ENCODE peak calls at places on chromosome 2, in ten cellular contexts. One of them, this sample, is unnamed.

GRCh38 chr2:44135771-44136170 is 32.9 kb upstream of the PPM1B start:
- DNase-seq in psoas muscle: no peak
- DNase-seq in GM13977: no peak
- DNase-seq in BE2C: no peak
- DNase-seq in cardiac muscle cell: no peak
- DNase-seq in ascending aorta: no peak
- DNase-seq in body of pancreas: no peak
- DNase-seq in neural progenitor cell: no peak
- DNase-seq in HepG2: no peak
- DNase-seq in ovary: no peak
- DNase-seq in this sample: no peak

GRCh38 chr2:170965446-170966225 is 36.6 kb downstream of the GORASP2 start:
- DNase-seq in GM13977: no peak
- DNase-seq in HepG2: no peak
- DNase-seq in cardiac muscle cell: no peak
- DNase-seq in psoas muscle: no peak
- DNase-seq in BE2C: no peak
- DNase-seq in ovary: no peak
- DNase-seq in ascending aorta: no peak
- DNase-seq in body of pancreas: no peak
- DNase-seq in neural progenitor cell: no peak
- DNase-seq in this sample: no peak

GRCh38 chr2:8515390-8515761 is 166.5 kb upstream of the ID2 start:
- DNase-seq in body of pancreas: no peak
- DNase-seq in neural progenitor cell: no peak
- DNase-seq in GM13977: peak; percentile 78
- DNase-seq in BE2C: no peak
- DNase-seq in ovary: no peak
- DNase-seq in psoas muscle: no peak
- DNase-seq in ascending aorta: no peak
- DNase-seq in cardiac muscle cell: no peak
- DNase-seq in HepG2: no peak
- DNase-seq in this sample: no peak

GRCh38 chr2:189698020-189698887 is 23.8 kb downstream of the ANKAR start:
- DNase-seq in psoas muscle: no peak
- DNase-seq in neural progenitor cell: peak; percentile 56
- DNase-seq in GM13977: peak; percentile 21
- DNase-seq in ovary: no peak
- DNase-seq in BE2C: peak; percentile 35
- DNase-seq in ascending aorta: no peak
- DNase-seq in HepG2: peak; percentile 67
- DNase-seq in cardiac muscle cell: peak; percentile 49
- DNase-seq in body of pancreas: peak; percentile 48
- DNase-seq in this sample: no peak

GRCh38 chr2:163255086-163255485 is 416.5 kb upstream of the KCNH7 start:
- DNase-seq in BE2C: no peak
- DNase-seq in neural progenitor cell: no peak
- DNase-seq in psoas muscle: no peak
- DNase-seq in ovary: no peak
- DNase-seq in cardiac muscle cell: no peak
- DNase-seq in body of pancreas: no peak
- DNase-seq in GM13977: no peak
- DNase-seq in ascending aorta: no peak
- DNase-seq in HepG2: no peak
- DNase-seq in this sample: no peak

GRCh38 chr2:9941196-9941995 is 10.1 kb upstream of the GRHL1 start:
- DNase-seq in neural progenitor cell: no peak
- DNase-seq in BE2C: no peak
- DNase-seq in body of pancreas: no peak
- DNase-seq in ascending aorta: no peak
- DNase-seq in cardiac muscle cell: no peak
- DNase-seq in HepG2: peak; percentile 84
- DNase-seq in psoas muscle: no peak
- DNase-seq in ovary: no peak
- DNase-seq in GM13977: no peak
- DNase-seq in this sample: no peak

GRCh38 chr2:153432381-153432780 is 46.2 kb downstream of the RPRM start:
- DNase-seq in BE2C: no peak
- DNase-seq in cardiac muscle cell: peak; percentile 47
- DNase-seq in GM13977: no peak
- DNase-seq in neural progenitor cell: no peak
- DNase-seq in psoas muscle: no peak
- DNase-seq in ovary: no peak
- DNase-seq in HepG2: no peak
- DNase-seq in ascending aorta: no peak
- DNase-seq in body of pancreas: peak; percentile 54
- DNase-seq in this sample: no peak

GRCh38 chr2:9556121-9556869 is 665 bp upstream of the ADAM17 start:
- DNase-seq in ascending aorta: no peak
- DNase-seq in body of pancreas: no peak
- DNase-seq in neural progenitor cell: no peak
- DNase-seq in psoas muscle: no peak
- DNase-seq in BE2C: no peak
- DNase-seq in cardiac muscle cell: no peak
- DNase-seq in HepG2: no peak
- DNase-seq in ovary: no peak
- DNase-seq in GM13977: no peak
- DNase-seq in this sample: no peak

GRCh38 chr2:118693287-118693822 is 154.1 kb downstream of the EN1 start:
- DNase-seq in neural progenitor cell: peak; percentile 57
- DNase-seq in GM13977: no peak
- DNase-seq in ascending aorta: no peak
- DNase-seq in psoas muscle: no peak
- DNase-seq in BE2C: no peak
- DNase-seq in HepG2: no peak
- DNase-seq in cardiac muscle cell: no peak
- DNase-seq in ovary: no peak
- DNase-seq in body of pancreas: no peak
- DNase-seq in this sample: no peak

GRCh38 chr2:60717691-60718090 is 38.4 kb upstream of the PAPOLG start:
- DNase-seq in body of pancreas: no peak
- DNase-seq in HepG2: peak; percentile 24
- DNase-seq in GM13977: no peak
- DNase-seq in BE2C: no peak
- DNase-seq in cardiac muscle cell: no peak
- DNase-seq in neural progenitor cell: no peak
- DNase-seq in psoas muscle: no peak
- DNase-seq in ascending aorta: peak; percentile 20
- DNase-seq in ovary: no peak
- DNase-seq in this sample: no peak

GRCh38 chr2:209553913-209554312 is 130.1 kb downstream of the MAP2 start:
- DNase-seq in psoas muscle: no peak
- DNase-seq in GM13977: no peak
- DNase-seq in BE2C: no peak
- DNase-seq in cardiac muscle cell: no peak
- DNase-seq in body of pancreas: no peak
- DNase-seq in ovary: no peak
- DNase-seq in HepG2: no peak
- DNase-seq in ascending aorta: no peak
- DNase-seq in neural progenitor cell: no peak
- DNase-seq in this sample: no peak

GRCh38 chr2:38268001-38268400 is 109.1 kb downstream of the ATL2 start:
- DNase-seq in HepG2: no peak
- DNase-seq in body of pancreas: no peak
- DNase-seq in ascending aorta: no peak
- DNase-seq in cardiac muscle cell: no peak
- DNase-seq in neural progenitor cell: no peak
- DNase-seq in psoas muscle: no peak
- DNase-seq in ovary: no peak
- DNase-seq in GM13977: no peak
- DNase-seq in BE2C: no peak
- DNase-seq in this sample: no peak

GRCh38 chr2:120669121-120669952 is 66.3 kb upstream of the GLI2 start:
- DNase-seq in psoas muscle: no peak
- DNase-seq in HepG2: peak; percentile 79
- DNase-seq in ascending aorta: no peak
- DNase-seq in body of pancreas: no peak
- DNase-seq in neural progenitor cell: peak; percentile 73
- DNase-seq in ovary: no peak
- DNase-seq in cardiac muscle cell: peak; percentile 38
- DNase-seq in GM13977: no peak
- DNase-seq in BE2C: peak; percentile 59
- DNase-seq in this sample: no peak
- TF ChIP-seq CTCF in psoas muscle: peak; percentile 21
- TF ChIP-seq CTCF in HepG2: peak; percentile 71
- TF ChIP-seq CTCF in ascending aorta: peak; percentile 21
- TF ChIP-seq CTCF in body of pancreas: peak; percentile 25
- TF ChIP-seq CTCF in neural progenitor cell: peak; percentile 60
- TF ChIP-seq CTCF in ovary: no peak
- TF ChIP-seq CTCF in cardiac muscle cell: peak; percentile 61
- TF ChIP-seq CTCF in GM13977: no peak
- TF ChIP-seq CTCF in BE2C: peak; percentile 52
- TF ChIP-seq CTCF in this sample: no peak

DNA sequence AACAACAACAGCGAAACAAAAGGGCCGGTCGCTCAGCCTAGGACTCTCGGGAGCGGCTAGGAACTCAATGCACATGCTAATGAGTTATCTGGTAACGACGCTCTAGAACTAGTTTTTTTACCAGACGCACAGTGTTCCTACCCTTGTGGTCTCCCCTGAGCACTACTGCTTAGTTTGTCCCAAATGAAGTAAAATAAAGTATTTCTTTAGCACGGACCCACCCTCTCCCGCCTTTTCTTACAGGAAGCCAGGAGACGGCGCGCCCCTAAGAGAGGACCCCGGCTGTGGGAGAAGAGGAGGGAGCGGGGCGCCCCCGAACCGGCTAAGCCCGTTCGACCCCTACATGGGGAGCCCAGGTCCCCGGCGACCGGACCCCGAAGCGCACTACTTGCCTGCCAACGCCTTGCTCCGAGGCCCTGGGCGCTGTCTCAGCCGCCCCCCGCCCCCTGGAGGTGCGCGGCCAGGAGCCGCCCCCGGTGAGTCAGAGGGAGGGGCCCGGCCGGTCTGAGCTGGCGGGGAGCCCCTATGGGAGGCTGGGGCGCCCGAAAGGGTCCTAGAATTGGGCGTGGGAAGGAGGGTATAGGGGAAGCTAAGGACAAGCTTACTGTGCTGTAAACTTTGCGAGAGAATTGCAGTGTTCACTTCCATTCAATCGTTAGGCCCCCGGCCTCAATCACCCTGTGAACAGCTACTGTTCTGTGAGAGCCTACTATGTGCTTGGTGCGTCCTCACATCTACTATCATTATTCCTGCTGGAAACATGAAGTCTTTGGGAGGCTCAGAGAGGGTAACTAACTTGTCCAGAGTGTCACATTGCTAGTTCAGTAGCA is 3.6 kb upstream of the CAPG start:
- DNase-seq in neural progenitor cell: peak; percentile 69
- DNase-seq in HepG2: no peak
- DNase-seq in BE2C: no peak
- DNase-seq in psoas muscle: no peak
- DNase-seq in cardiac muscle cell: peak; percentile 23
- DNase-seq in ovary: peak; percentile 59
- DNase-seq in body of pancreas: peak; percentile 47
- DNase-seq in GM13977: no peak
- DNase-seq in ascending aorta: no peak
- DNase-seq in this sample: no peak
- TF ChIP-seq CTCF in neural progenitor cell: no peak
- TF ChIP-seq CTCF in HepG2: no peak
- TF ChIP-seq CTCF in BE2C: no peak
- TF ChIP-seq CTCF in psoas muscle: no peak
- TF ChIP-seq CTCF in cardiac muscle cell: no peak
- TF ChIP-seq CTCF in ovary: peak; percentile 10
- TF ChIP-seq CTCF in body of pancreas: peak; percentile 30
- TF ChIP-seq CTCF in GM13977: no peak
- TF ChIP-seq CTCF in ascending aorta: no peak
- TF ChIP-seq CTCF in this sample: no peak

DNA sequence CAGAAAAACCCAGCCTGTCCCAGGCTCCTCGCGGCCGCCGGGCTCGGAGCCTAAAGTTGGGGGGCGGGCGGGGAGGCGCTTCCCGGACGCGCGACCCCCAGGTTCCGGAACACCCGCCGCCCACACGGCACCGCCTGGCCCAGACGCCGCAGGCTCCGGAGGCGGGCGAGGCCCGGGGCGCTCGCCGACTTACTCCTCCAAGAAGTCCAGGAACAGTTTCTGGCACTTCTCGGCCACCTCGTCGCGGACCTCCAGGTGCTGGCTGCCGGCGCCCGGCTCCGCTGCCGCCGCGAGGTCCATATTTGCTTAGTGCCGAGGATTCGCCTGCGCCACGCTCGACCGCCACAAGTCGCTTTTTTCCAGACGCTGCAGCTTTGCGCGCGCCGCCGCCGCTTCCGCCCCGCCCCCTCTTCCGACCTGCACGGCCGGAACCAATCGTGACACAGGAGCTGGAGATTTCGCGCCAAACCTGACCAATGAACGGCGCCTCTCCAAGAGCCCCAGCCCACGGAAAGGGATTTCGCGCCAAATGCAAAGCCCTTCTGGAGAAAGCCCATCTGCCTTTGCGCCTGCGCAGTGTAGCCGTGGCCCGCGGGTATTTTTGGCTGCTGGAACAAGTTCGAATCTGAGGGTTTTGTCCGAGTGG is at the start of gene MCM6:
- DNase-seq in ascending aorta: peak; percentile 92
- DNase-seq in cardiac muscle cell: peak; percentile 99
- DNase-seq in GM13977: peak; percentile 97
- DNase-seq in body of pancreas: peak; percentile 97
- DNase-seq in BE2C: peak; percentile 95
- DNase-seq in HepG2: peak; percentile 92
- DNase-seq in ovary: peak; percentile 96
- DNase-seq in neural progenitor cell: peak; percentile 99
- DNase-seq in psoas muscle: peak; percentile 97
- DNase-seq in this sample: peak; percentile 89
- TF ChIP-seq CTCF in ascending aorta: no peak
- TF ChIP-seq CTCF in cardiac muscle cell: no peak
- TF ChIP-seq CTCF in GM13977: no peak
- TF ChIP-seq CTCF in body of pancreas: peak; percentile 45
- TF ChIP-seq CTCF in BE2C: no peak
- TF ChIP-seq CTCF in HepG2: no peak
- TF ChIP-seq CTCF in ovary: peak; percentile 23
- TF ChIP-seq CTCF in neural progenitor cell: peak; percentile 18
- TF ChIP-seq CTCF in psoas muscle: peak; percentile 24
- TF ChIP-seq CTCF in this sample: no peak

DNA sequence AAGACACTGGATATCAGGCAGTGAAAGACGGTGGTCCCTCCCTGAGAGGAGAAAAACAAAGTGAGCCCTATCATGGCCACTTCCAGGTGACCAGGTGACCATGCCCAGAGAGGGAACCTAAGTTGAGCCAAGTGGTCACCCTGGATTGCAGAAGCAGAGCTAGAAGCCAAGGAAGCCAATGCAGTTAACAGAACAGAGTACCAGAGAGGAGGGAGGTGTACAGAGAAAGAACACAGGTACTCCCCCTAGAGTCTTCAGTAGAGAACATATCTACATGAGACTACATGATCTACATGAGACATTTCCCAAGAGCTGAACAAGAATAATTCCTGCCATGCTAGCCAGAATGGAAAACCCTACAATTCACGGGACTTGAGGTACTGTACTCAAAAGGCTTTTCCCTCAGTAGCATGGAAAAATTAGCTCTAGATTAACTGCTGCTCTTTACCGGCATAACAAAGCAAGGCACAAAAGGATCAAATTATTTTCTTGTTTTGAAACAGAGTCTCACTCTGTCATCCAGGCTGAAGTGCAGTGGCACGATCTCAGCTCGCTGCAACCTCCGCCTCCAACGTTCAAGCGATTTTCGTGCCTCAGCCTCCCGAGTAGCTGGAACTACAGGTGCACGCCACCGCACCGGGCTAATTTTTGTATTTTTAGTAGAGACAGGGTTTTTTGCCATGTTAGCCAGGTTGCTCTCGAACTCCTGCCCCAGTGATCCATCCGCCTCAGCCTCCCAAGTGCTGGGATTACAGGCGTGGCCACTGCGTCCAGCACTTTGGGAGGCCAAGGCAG is 23.5 kb downstream of the ROCK2 start:
- DNase-seq in cardiac muscle cell: no peak
- DNase-seq in neural progenitor cell: no peak
- DNase-seq in body of pancreas: no peak
- DNase-seq in ascending aorta: no peak
- DNase-seq in HepG2: peak; percentile 35
- DNase-seq in BE2C: no peak
- DNase-seq in GM13977: no peak
- DNase-seq in ovary: no peak
- DNase-seq in psoas muscle: no peak
- DNase-seq in this sample: no peak
- TF ChIP-seq CTCF in cardiac muscle cell: no peak
- TF ChIP-seq CTCF in neural progenitor cell: peak; percentile 15
- TF ChIP-seq CTCF in body of pancreas: no peak
- TF ChIP-seq CTCF in ascending aorta: no peak
- TF ChIP-seq CTCF in HepG2: peak; percentile 2
- TF ChIP-seq CTCF in BE2C: peak; percentile 42
- TF ChIP-seq CTCF in GM13977: no peak
- TF ChIP-seq CTCF in ovary: no peak
- TF ChIP-seq CTCF in psoas muscle: no peak
- TF ChIP-seq CTCF in this sample: no peak

This sample was measured in omental fat pad.